ENCODE peak calls at places on chromosomes 3 and 15, in ten cellular contexts. I is SJSA1, O is heart left ventricle, L is left ventricle myocardium inferior, G is uterus, F is caudate nucleus, E is neural progenitor cell, W is right cardiac atrium, C is OCI-LY7, M is mammary epithelial cell. V is an unnamed sample.

GRCh38 chr15:58189148-58189811 is 51.1 kb downstream of the AQP9 start:
- DNase-seq in G (no peak), O (no peak), C (no peak), F (no peak), L (no peak), E (no peak), I (no peak), M (no peak), W (no peak), V (no peak)

GRCh38 chr3:186307594-186307993 is 54.4 kb downstream of the DGKG start:
- DNase-seq in O (no peak), W (no peak), L (no peak), C (peak; percentile 38), G (no peak), I (no peak), M (no peak), E (peak; percentile 80), F (no peak), V (no peak)

GRCh38 chr3:106068795-106069194 is 200.0 kb upstream of the CBLB start:
- DNase-seq in E (no peak), C (no peak), I (no peak), W (no peak), M (no peak), O (no peak), F (no peak), L (no peak), G (no peak), V (no peak)

GRCh38 chr15:95559875-95560394 is 770.6 kb upstream of the NR2F2 start:
- DNase-seq in E (no peak), F (no peak), G (peak; percentile 50), I (peak; percentile 77), L (no peak), O (peak; percentile 42), C (no peak), W (no peak), M (peak; percentile 88), V (no peak)

GRCh38 chr3:179921500-179921899 is 115.2 kb downstream of the PEX5L start:
- DNase-seq in W (no peak), C (no peak), G (no peak), E (no peak), M (no peak), I (no peak), L (no peak), F (no peak), O (no peak), V (peak; percentile 23)

GRCh38 chr15:58506787-58507671 is 75.2 kb downstream of the LIPC start:
- DNase-seq in I (no peak), E (no peak), F (no peak), L (no peak), O (no peak), C (no peak), G (no peak), W (no peak), M (no peak), V (no peak)

GRCh38 chr3:195366200-195366910 is 76.5 kb downstream of the ACAP2 start:
- DNase-seq in G (no peak), E (no peak), I (no peak), W (no peak), C (no peak), O (no peak), M (no peak), L (no peak), F (no peak), V (no peak)

GRCh38 chr3:51422211-51422610 is 31.1 kb downstream of the RBM15B start:
- DNase-seq in G (no peak), E (no peak), F (no peak), L (no peak), W (no peak), O (no peak), I (no peak), M (no peak), C (no peak), V (no peak)

GRCh38 chr3:196969001-196969659 is 497 bp upstream of the PIGZ start:
- DNase-seq in C (peak; percentile 36), O (peak; percentile 40), G (no peak), E (peak; percentile 54), L (peak; percentile 32), I (no peak), M (peak; percentile 34), F (no peak), W (peak; percentile 69), V (peak; percentile 11)

GRCh38 chr3:27716309-27716708 is 5.8 kb downstream of the EOMES start:
- DNase-seq in E (no peak), C (no peak), I (no peak), F (no peak), G (no peak), L (no peak), W (no peak), M (no peak), O (no peak), V (no peak)

GRCh38 chr3:190862209-190863118 is at the start of gene GMNC:
- DNase-seq in F (peak; percentile 73), O (peak; percentile 93), M (peak; percentile 71), L (peak; percentile 86), G (peak; percentile 62), E (peak; percentile 80), I (peak; percentile 66), W (peak; percentile 92), C (no peak), V (peak; percentile 58)

GRCh38 chr3:112353365-112353764 is 20.4 kb downstream of the CD200 start:
- DNase-seq in M (no peak), W (no peak), G (no peak), F (no peak), I (no peak), O (no peak), C (no peak), E (no peak), L (no peak), V (no peak)

GRCh38 chr3:112350181-112350825 is 17.3 kb downstream of the CD200 start:
- DNase-seq in I (no peak), C (no peak), M (no peak), G (no peak), F (no peak), O (no peak), L (no peak), E (no peak), W (no peak), V (no peak)

GRCh38 chr3:112351036-112351435 is 18.1 kb downstream of the CD200 start:
- DNase-seq in F (no peak), W (no peak), G (no peak), O (no peak), E (peak; percentile 52), C (no peak), M (no peak), L (no peak), I (no peak), V (no peak)

GRCh38 chr3:112352720-112353119 is 19.8 kb downstream of the CD200 start:
- DNase-seq in C (no peak), F (no peak), W (no peak), E (no peak), M (no peak), L (no peak), G (no peak), O (no peak), I (no peak), V (no peak)

GRCh38 chr3:112351823-112352222 is 18.9 kb downstream of the CD200 start:
- DNase-seq in G (no peak), L (no peak), M (no peak), E (no peak), O (no peak), C (no peak), F (no peak), I (no peak), W (no peak), V (no peak)
- H3K27ac ChIP-seq in G (no peak overlapping the region), L (peak overlapping the region; percentile 42), M (no peak overlapping the region), E (peak overlapping the region; percentile 21), O (no peak overlapping the region), C (no peak overlapping the region), F (no peak overlapping the region), I (no peak overlapping the region), W (peak overlapping the region; percentile 19), V (no peak overlapping the region)

GRCh38 chr15:101175396-101175795 is 76.5 kb downstream of the CHSY1 start:
- DNase-seq in I (no peak), E (no peak), M (no peak), O (no peak), G (no peak), W (no peak), C (no peak), L (no peak), F (no peak), V (no peak)

GRCh38 chr15:101171954-101172353 is 79.9 kb downstream of the CHSY1 start:
- DNase-seq in L (no peak), I (no peak), F (no peak), M (no peak), C (no peak), G (no peak), E (no peak), W (no peak), O (no peak), V (no peak)

GRCh38 chr15:101172421-101173097 is 79.3 kb downstream of the CHSY1 start:
- DNase-seq in G (no peak), C (no peak), F (no peak), O (no peak), I (no peak), M (no peak), W (no peak), L (no peak), E (peak; percentile 69), V (no peak)

GRCh38 chr15:101174152-101174920 is 77.5 kb downstream of the CHSY1 start:
- DNase-seq in E (no peak), I (no peak), W (no peak), C (no peak), G (no peak), L (no peak), F (no peak), M (no peak), O (no peak), V (no peak)

GRCh38 chr15:101173233-101174119 is 78.4 kb downstream of the CHSY1 start:
- DNase-seq in M (no peak), E (no peak), O (no peak), G (no peak), C (no peak), W (no peak), I (no peak), F (no peak), L (no peak), V (no peak)
- H3K27ac ChIP-seq in M (no peak overlapping the region), E (no peak overlapping the region), O (no peak overlapping the region), G (no peak overlapping the region), C (no peak overlapping the region), W (no peak overlapping the region), I (no peak overlapping the region), F (no peak overlapping the region), L (peak overlapping the region; percentile 83), V (no peak overlapping the region)

DNA sequence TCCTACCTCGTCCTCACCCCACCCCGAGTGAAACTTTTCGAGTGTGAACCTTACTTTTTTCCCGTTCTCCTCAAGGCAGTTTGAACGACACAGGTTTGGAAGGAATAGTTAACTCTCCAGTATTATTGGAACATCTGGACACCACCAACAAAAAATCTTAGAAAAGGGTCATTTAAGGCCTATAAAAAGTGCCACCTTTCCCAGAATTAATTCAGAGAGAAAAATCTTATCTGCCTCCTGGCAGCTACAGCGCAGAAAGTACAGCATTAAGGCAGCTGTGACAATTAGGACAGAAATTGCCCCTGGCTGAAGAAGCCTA is 1.1 kb downstream of the ATP11B start:
- DNase-seq in M (no peak), L (no peak), F (no peak), G (no peak), O (no peak), E (no peak), C (peak; percentile 36), W (no peak), I (no peak), V (no peak)
- H3K27ac ChIP-seq in M (peak overlapping the region; percentile 81), L (peak overlapping the region; percentile 97), F (peak overlapping the region; percentile 34), G (peak overlapping the region; percentile 90), O (peak overlapping the region; percentile 94), E (no peak overlapping the region), C (peak overlapping the region; percentile 72), W (peak overlapping the region; percentile 83), I (peak overlapping the region; percentile 78), V (peak overlapping the region; percentile 78)

GRCh38 chr3:48945432-48945831 is 26.8 kb downstream of the ARIH2 start:
- DNase-seq in G (no peak), L (no peak), E (no peak), F (no peak), C (no peak), M (no peak), W (no peak), O (no peak), I (no peak), V (no peak)
- H3K27ac ChIP-seq in G (no peak overlapping the region), L (peak overlapping the region; percentile 88), E (no peak overlapping the region), F (no peak overlapping the region), C (no peak overlapping the region), M (no peak overlapping the region), W (peak overlapping the region; percentile 26), O (peak overlapping the region; percentile 26), I (no peak overlapping the region), V (no peak overlapping the region)

V was measured in substantia nigra.